ENCODE peak calls at places on chromosomes 11 and 22, in ten cellular contexts. P is lower leg skin; T is stomach; A is epithelial cell of prostate; I is hypothalamus; Y is neural progenitor cell; K is nephron progenitor cell; U is activated naive CD8-positive, alpha-beta T cell treated with anti-CD3 and anti-CD28 coated beads, Interleukin-2, amount 10 ng/mL, durations not matched to agents 7 days and 5 days; V is stimulated activated CD8-positive, alpha-beta memory T cell treated with anti-CD3 and anti-CD28 coated beads, Interleukin-15, amount 100 ng/mL, for 4 hours; N is GM04504. M is an unnamed sample.

GRCh38 chr22:27122561-27122960 is 465.2 kb downstream of the MIAT start:
- DNase-seq in P (no peak), T (no peak), A (no peak), I (no peak), Y (no peak), K (no peak), U (no peak), V (no peak), N (no peak), M (no peak)

GRCh38 chr11:5476184-5476819 is 12.2 kb upstream of the OR52D1 start:
- DNase-seq in P (no peak), T (peak; percentile 36), A (no peak), I (peak; percentile 5), Y (peak; percentile 73), K (peak; percentile 49), U (no peak), V (no peak), N (peak; percentile 18), M (no peak)

GRCh38 chr22:21796863-21797262 is 61.3 kb upstream of the YPEL1 start:
- DNase-seq in P (peak; percentile 9), T (peak; percentile 75), A (no peak), I (peak; percentile 45), Y (no peak), K (no peak), U (no peak), V (no peak), N (no peak), M (peak; percentile 70)

GRCh38 chr11:130817608-130817944 is 98.7 kb downstream of the SNX19 start:
- DNase-seq in P (no peak), T (no peak), A (no peak), I (no peak), Y (no peak), K (no peak), U (no peak), V (no peak), N (peak; percentile 71), M (no peak)

GRCh38 chr11:3124821-3125220 is 40.3 kb downstream of the OSBPL5 start:
- DNase-seq in P (no peak), T (no peak), A (no peak), I (no peak), Y (no peak), K (no peak), U (no peak), V (no peak), N (no peak), M (no peak)

GRCh38 chr11:32531528-32531927 is 52.1 kb upstream of the EIF3M start:
- DNase-seq in P (no peak), T (no peak), A (no peak), I (no peak), Y (no peak), K (no peak), U (no peak), V (no peak), N (no peak), M (no peak)

GRCh38 chr11:128804481-128804880 is 62.6 kb downstream of the KCNJ1 start:
- DNase-seq in P (no peak), T (no peak), A (no peak), I (no peak), Y (no peak), K (no peak), U (no peak), V (no peak), N (no peak), M (no peak)

GRCh38 chr11:131662310-131662709 is 291.9 kb downstream of the NTM start:
- DNase-seq in P (no peak), T (no peak), A (no peak), I (no peak), Y (no peak), K (no peak), U (no peak), V (no peak), N (no peak), M (peak; percentile 49)

M was measured in hippocampal formation.